ENCODE peak calls at places on chromosomes 3 and 15, in four cellular contexts. B is body of pancreas, N is tibial nerve, T is mucosa of descending colon. L is an unnamed sample. For H3K36me3, the result is how much of the 10 kb centered on the place peaks cover.

GRCh38 chr3:131386429-131386926 is 4.9 kb downstream of the NUDT16 start:
- DNase-seq in N (peak), T (peak), B (peak), L (no peak)

GRCh38 chr3:126464494-126464893 is 11.2 kb downstream of the ZXDC start:
- DNase-seq in B (no peak), T (no peak), N (no peak), L (no peak)

GRCh38 chr3:32782417-32782816 is 35.4 kb upstream of the TRIM71 start:
- DNase-seq in B (no peak), T (no peak), N (no peak), L (peak)

GRCh38 chr15:48695088-48695834 is 49.8 kb upstream of the FBN1 start:
- DNase-seq in N (no peak), T (no peak), B (no peak), L (no peak)

GRCh38 chr15:62985768-62986167 is 56.8 kb upstream of the TPM1 start:
- DNase-seq in B (no peak), N (no peak), T (no peak), L (no peak)

GRCh38 chr3:186951640-186952552 is 21.6 kb downstream of the ST6GAL1 start:
- DNase-seq in T (no peak), N (no peak), B (no peak), L (no peak)

GRCh38 chr3:79314962-79315361 is 452.8 kb downstream of the ROBO1 start:
- DNase-seq in N (no peak), B (no peak), T (no peak), L (no peak)

GRCh38 chr3:120693439-120694172 is 11.6 kb upstream of the HGD start:
- DNase-seq in B (no peak), T (no peak), N (no peak), L (no peak)

GRCh38 chr3:57951106-57951882 is 56.9 kb upstream of the FLNB start:
- DNase-seq in T (peak), B (peak), N (peak), L (no peak)

GRCh38 chr15:86572368-86572841 is 492.7 kb downstream of the AGBL1 start:
- DNase-seq in B (no peak), N (no peak), T (no peak), L (peak)

GRCh38 chr3:43144811-43145490 is 39.1 kb upstream of the POMGNT2 start:
- DNase-seq in N (no peak), T (no peak), B (no peak), L (no peak)

GRCh38 chr15:99542828-99543227 is 23.0 kb upstream of the MEF2A start:
- DNase-seq in B (no peak), N (no peak), T (no peak), L (no peak)

GRCh38 chr3:192929146-192929545 is 11.5 kb upstream of the MB21D2 start:
- DNase-seq in B (no peak), N (no peak), T (no peak), L (no peak)

GRCh38 chr3:108202080-108202479 is 20.1 kb downstream of the IFT57 start:
- DNase-seq in N (no peak), T (no peak), B (no peak), L (no peak)

GRCh38 chr3:7978104-7978457 is 523.5 kb upstream of the LMCD1 start:
- DNase-seq in B (no peak), T (no peak), N (no peak), L (no peak)

GRCh38 chr15:25859838-25860645 is 3.1 kb downstream of the ATP10A start:
- DNase-seq in B (no peak), N (no peak), T (peak), L (no peak)

GRCh38 chr3:47096955-47097354 is 67.0 kb downstream of the SETD2 start:
- DNase-seq in B (no peak), T (no peak), N (no peak), L (no peak)

GRCh38 chr15:68599560-68600071 is 20.8 kb downstream of the CORO2B start:
- DNase-seq in T (no peak), N (no peak), B (no peak), L (peak)

GRCh38 chr3:115239717-115240116 is 92.6 kb upstream of the ZBTB20 start:
- DNase-seq in N (peak), T (no peak), B (peak), L (no peak)

GRCh38 chr3:12266038-12266437 is 22.8 kb upstream of the PPARG start:
- DNase-seq in B (no peak), T (no peak), N (no peak), L (no peak)

GRCh38 chr15:33737687-33738606 is 230.3 kb upstream of the CHRM5 start:
- DNase-seq in T (no peak), B (peak), N (peak), L (peak)

GRCh38 chr3:185561374-185561943 is 9.1 kb upstream of the LIPH start:
- DNase-seq in N (no peak), T (peak), B (peak), L (no peak)

GRCh38 chr3:177358968-177359600 is 161.8 kb upstream of the TBL1XR1 start:
- DNase-seq in N (peak), B (peak), T (peak), L (peak)

GRCh38 chr3:131221731-131222130 is 159.8 kb upstream of the NUDT16 start:
- DNase-seq in N (no peak), T (no peak), B (no peak), L (no peak)

GRCh38 chr15:91192285-91193058 is 92.4 kb downstream of the SV2B start:
- DNase-seq in T (no peak), B (no peak), N (no peak), L (peak)

GRCh38 chr15:59203026-59203425 is 3.6 kb upstream of the LDHAL6B start:
- DNase-seq in B (no peak), T (no peak), N (no peak), L (no peak)
- H3K36me3 ChIP-seq in B (under half), T (under half), N (half or more), L (under half)

GRCh38 chr15:60372223-60372622 is 25.6 kb downstream of the ANXA2 start:
- DNase-seq in N (no peak), B (no peak), T (no peak), L (no peak)
- H3K36me3 ChIP-seq in N (under half), B (under half), T (under half), L (under half)

GRCh38 chr3:54518011-54518675 is 395.8 kb downstream of the CACNA2D3 start:
- DNase-seq in T (no peak), N (no peak), B (no peak), L (no peak)

GRCh38 chr3:54519493-54519892 is 397.1 kb downstream of the CACNA2D3 start:
- DNase-seq in T (no peak), N (no peak), B (no peak), L (no peak)

GRCh38 chr3:54515439-54516213 is 393.3 kb downstream of the CACNA2D3 start:
- DNase-seq in T (no peak), B (no peak), N (no peak), L (no peak)

GRCh38 chr3:54517424-54517823 is 395.1 kb downstream of the CACNA2D3 start:
- DNase-seq in N (no peak), B (no peak), T (no peak), L (no peak)

DNA sequence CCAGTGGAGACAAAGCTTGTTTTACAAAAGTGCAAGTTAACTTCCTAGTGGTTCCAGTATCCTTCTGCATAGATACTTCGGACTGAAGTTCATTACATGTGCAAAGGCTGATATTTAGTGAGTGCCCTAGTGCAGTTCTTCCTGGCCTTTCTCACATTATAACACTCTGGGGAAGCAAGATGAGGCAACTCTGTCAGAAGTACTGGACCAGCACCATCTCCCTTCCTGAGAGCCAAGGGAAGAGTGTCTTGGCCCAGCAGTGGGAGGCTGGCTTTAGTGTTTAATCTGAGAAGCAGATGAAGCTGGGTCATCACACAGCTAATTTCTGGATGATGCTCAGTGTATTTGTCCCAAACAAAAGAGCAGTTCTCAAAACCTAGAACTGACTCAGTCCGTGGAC is 397.7 kb downstream of the CACNA2D3 start:
- DNase-seq in T (no peak), N (peak), B (no peak), L (no peak)
- H3K36me3 ChIP-seq in T (under half), N (under half), B (under half), L (under half)

GRCh38 chr3:132716372-132716771 is 5.8 kb downstream of the NPHP3 start:
- DNase-seq in B (no peak), N (no peak), T (no peak), L (no peak)
- H3K36me3 ChIP-seq in B (under half), N (half or more), T (under half), L (under half)

GRCh38 chr3:6667354-6667753 is 193.6 kb upstream of the GRM7 start:
- DNase-seq in B (no peak), N (no peak), T (no peak), L (no peak)

DNA sequence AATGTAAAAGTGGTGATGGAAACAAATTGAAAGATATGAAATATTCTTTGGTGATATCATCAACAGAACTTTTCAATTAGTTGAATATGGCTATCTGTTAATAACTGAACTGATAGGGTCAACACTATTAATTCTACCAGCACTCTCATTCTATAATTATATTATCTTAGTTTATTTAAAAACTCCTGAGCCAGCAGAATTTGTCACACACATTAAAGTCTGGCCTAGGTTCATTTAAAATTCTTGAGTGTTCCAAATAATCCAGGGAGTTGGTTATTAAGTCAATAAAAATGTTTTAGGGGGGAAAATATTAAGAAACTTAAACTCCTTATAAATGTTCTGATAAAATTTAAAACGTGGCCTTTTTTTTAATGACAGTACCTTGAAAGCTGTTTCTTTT is 189.6 kb upstream of the GRM7 start:
- DNase-seq in T (no peak), B (no peak), N (no peak), L (no peak)
- H3K36me3 ChIP-seq in T (under half), B (under half), N (under half), L (under half)

GRCh38 chr3:105470851-105471250 is 104.1 kb downstream of the ALCAM start:
- DNase-seq in T (no peak), N (no peak), B (no peak), L (no peak)

GRCh38 chr3:105466072-105466471 is 99.4 kb downstream of the ALCAM start:
- DNase-seq in N (no peak), T (no peak), B (no peak), L (no peak)

GRCh38 chr3:105465251-105465853 is 98.6 kb downstream of the ALCAM start:
- DNase-seq in N (no peak), B (no peak), T (no peak), L (no peak)

DNA sequence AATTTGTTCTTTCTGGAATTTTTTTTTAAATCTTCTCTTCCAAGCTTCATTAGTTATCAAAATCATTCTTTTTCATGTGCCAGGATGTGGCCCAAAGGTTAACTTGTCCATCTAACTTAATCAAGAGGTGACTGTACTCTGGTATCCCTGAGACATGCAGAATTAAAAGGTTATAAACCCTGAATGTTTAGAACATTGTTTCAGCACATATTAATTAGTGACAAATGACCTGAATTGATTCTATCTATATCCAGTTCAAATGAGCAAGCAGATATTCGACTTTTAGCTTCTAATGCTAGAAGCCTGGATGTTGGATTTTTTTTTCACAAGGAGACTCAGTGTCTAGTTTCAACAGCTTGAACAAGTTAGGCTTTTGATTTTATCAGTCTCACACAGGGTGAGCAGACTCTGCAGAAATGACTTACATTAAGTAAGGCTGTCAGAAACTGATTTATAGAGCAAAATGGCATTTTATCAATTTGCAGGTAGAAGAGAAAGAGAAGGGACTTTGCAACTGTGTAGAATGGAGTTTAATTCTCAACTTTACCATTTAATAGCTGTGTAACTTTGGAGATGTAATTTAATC is 99.9 kb downstream of the ALCAM start:
- DNase-seq in N (no peak), B (no peak), T (no peak), L (no peak)
- H3K36me3 ChIP-seq in N (under half), B (under half), T (under half), L (under half)

L was measured in H7.